ENCODE peak calls at places on chromosomes 13 and 19, in eight cellular contexts. U is kidney glomerular epithelial cell; A is HT-29; T is fibroblast of the conjunctiva; M is activated naive CD4-positive, alpha-beta T cell treated with anti-CD3 and anti-CD28 coated beads for 36 hours; B is fibroblast of mammary gland; Q is NT2/D1; Z is GM19239. L is an unnamed sample.

GRCh38 chr19:39531834-39532232 is 819 bp downstream of the EID2B start:
- DNase-seq in U (no peak), A (no peak), T (no peak), M (no peak), B (no peak), Q (no peak), Z (no peak), L (no peak)

GRCh38 chr13:98240131-98240530 is 63.1 kb upstream of the RNF113B start:
- DNase-seq in U (no peak), A (no peak), T (no peak), M (no peak), B (no peak), Q (no peak), Z (no peak), L (no peak)

GRCh38 chr13:44904982-44905381 is 84.3 kb downstream of the NUFIP1 start:
- DNase-seq in U (peak), A (peak), T (peak), M (no peak), B (peak), Q (no peak), Z (no peak), L (no peak)

GRCh38 chr19:16160943-16161560 is 12.3 kb downstream of the CIB3 start:
- DNase-seq in U (peak), A (no peak), T (peak), M (peak), B (peak), Q (no peak), Z (no peak), L (no peak)

GRCh38 chr13:33561627-33562026 is 256.3 kb upstream of the RFC3 start:
- DNase-seq in U (no peak), A (no peak), T (no peak), M (no peak), B (no peak), Q (no peak), Z (no peak), L (no peak)

GRCh38 chr19:46620716-46621115 is 4.2 kb downstream of the PTGIR start:
- DNase-seq in U (no peak), A (no peak), T (no peak), M (no peak), B (peak), Q (no peak), Z (no peak), L (no peak)

GRCh38 chr13:95485045-95485517 is 67.4 kb upstream of the CLDN10 start:
- DNase-seq in U (peak), A (peak), T (no peak), M (no peak), B (peak), Q (no peak), Z (no peak), L (no peak)

GRCh38 chr13:75633285-75633684 is 2.8 kb upstream of the LMO7 start:
- DNase-seq in U (no peak), A (peak), T (no peak), M (no peak), B (peak), Q (no peak), Z (no peak), L (no peak)

GRCh38 chr13:102089177-102089576 is 312.7 kb downstream of the FGF14 start:
- DNase-seq in U (peak), A (peak), T (no peak), M (no peak), B (peak), Q (no peak), Z (no peak), L (no peak)

GRCh38 chr19:39133431-39134270 is 8.1 kb downstream of the PAK4 start:
- DNase-seq in U (no peak), A (no peak), T (no peak), M (no peak), B (no peak), Q (no peak), Z (no peak), L (peak)

GRCh38 chr19:43820098-43820860 is 6.8 kb upstream of the ZNF283 start:
- DNase-seq in U (no peak), A (no peak), T (no peak), M (peak), B (peak), Q (peak), Z (no peak), L (no peak)

GRCh38 chr13:83515267-83515666 is 367.0 kb downstream of the SLITRK1 start:
- DNase-seq in U (peak), A (no peak), T (peak), M (no peak), B (peak), Q (no peak), Z (no peak), L (no peak)

GRCh38 chr13:30865131-30866009 is 40.7 kb upstream of the MEDAG start:
- DNase-seq in U (peak), A (peak), T (peak), M (peak), B (peak), Q (no peak), Z (peak), L (no peak)

GRCh38 chr13:94128430-94128829 is 351.1 kb downstream of the DCT start:
- DNase-seq in U (no peak), A (no peak), T (no peak), M (no peak), B (no peak), Q (no peak), Z (no peak), L (no peak)

GRCh38 chr13:41512441-41512840 is 55.1 kb downstream of the RGCC start:
- DNase-seq in U (no peak), A (no peak), T (no peak), M (no peak), B (no peak), Q (no peak), Z (no peak), L (no peak)

GRCh38 chr19:56134655-56134922 is 6.5 kb upstream of the ZNF444 start:
- DNase-seq in U (no peak), A (no peak), T (no peak), M (no peak), B (no peak), Q (no peak), Z (no peak), L (no peak)

GRCh38 chr13:80828759-80829158 is 487.8 kb upstream of the SPRY2 start:
- DNase-seq in U (no peak), A (no peak), T (no peak), M (no peak), B (no peak), Q (no peak), Z (no peak), L (no peak)

GRCh38 chr13:48978942-48979601 is 3.4 kb downstream of the FNDC3A start:
- DNase-seq in U (no peak), A (peak), T (no peak), M (no peak), B (no peak), Q (no peak), Z (no peak), L (no peak)

GRCh38 chr19:35738887-35739229 is 3.4 kb downstream of the IGFLR1 start:
- DNase-seq in U (no peak), A (no peak), T (no peak), M (no peak), B (peak), Q (no peak), Z (no peak), L (no peak)

GRCh38 chr19:50711805-50712204 is 7.8 kb downstream of the SHANK1 start:
- DNase-seq in U (no peak), A (no peak), T (no peak), M (no peak), B (no peak), Q (no peak), Z (no peak), L (peak)

GRCh38 chr13:110055089-110055488 is 251.9 kb downstream of the COL4A1 start:
- DNase-seq in U (no peak), A (no peak), T (no peak), M (peak), B (peak), Q (no peak), Z (no peak), L (no peak)

GRCh38 chr13:65597839-65598818 is 1632.0 kb downstream of the PCDH9 start:
- DNase-seq in U (peak), A (no peak), T (peak), M (no peak), B (peak), Q (no peak), Z (no peak), L (no peak)

GRCh38 chr13:33446821-33447481 is 161.4 kb upstream of the STARD13 start:
- DNase-seq in U (no peak), A (no peak), T (no peak), M (no peak), B (no peak), Q (no peak), Z (no peak), L (peak)

GRCh38 chr19:17871878-17872250 is at the start of gene SLC5A5:
- DNase-seq in U (no peak), A (no peak), T (no peak), M (peak), B (no peak), Q (no peak), Z (no peak), L (no peak)